ENCODE peak calls at places on chromosomes 6 and 20, in six cellular contexts. One of them, this sample, is unnamed.

GRCh38 chr6:111874030-111874425 is 776 bp upstream of the FYN start:
- DNase-seq in kidney: no peak
- DNase-seq in naive thymus-derived CD4-positive, alpha-beta T cell: peak; percentile 86
- DNase-seq in A549: no peak
- DNase-seq in fibroblast of lung: no peak
- DNase-seq in CD8-positive, alpha-beta T cell: peak; percentile 40
- DNase-seq in this sample: no peak

GRCh38 chr6:33453361-33454008 is 891 bp upstream of the ZBTB9 start:
- DNase-seq in kidney: no peak
- DNase-seq in naive thymus-derived CD4-positive, alpha-beta T cell: no peak
- DNase-seq in A549: no peak
- DNase-seq in fibroblast of lung: no peak
- DNase-seq in CD8-positive, alpha-beta T cell: no peak
- DNase-seq in this sample: no peak

GRCh38 chr6:158666637-158667359 is 16.9 kb downstream of the SYTL3 start:
- DNase-seq in kidney: no peak
- DNase-seq in naive thymus-derived CD4-positive, alpha-beta T cell: no peak
- DNase-seq in A549: no peak
- DNase-seq in fibroblast of lung: peak; percentile 89
- DNase-seq in CD8-positive, alpha-beta T cell: no peak
- DNase-seq in this sample: no peak

GRCh38 chr6:132812255-132812732 is 2.1 kb upstream of the RPS12 start:
- DNase-seq in kidney: no peak
- DNase-seq in naive thymus-derived CD4-positive, alpha-beta T cell: peak; percentile 44
- DNase-seq in A549: no peak
- DNase-seq in fibroblast of lung: peak; percentile 63
- DNase-seq in CD8-positive, alpha-beta T cell: no peak
- DNase-seq in this sample: no peak

GRCh38 chr20:64247970-64248841 is 7.3 kb upstream of the PCMTD2 start:
- DNase-seq in kidney: peak; percentile 54
- DNase-seq in naive thymus-derived CD4-positive, alpha-beta T cell: no peak
- DNase-seq in A549: no peak
- DNase-seq in fibroblast of lung: no peak
- DNase-seq in CD8-positive, alpha-beta T cell: no peak
- DNase-seq in this sample: no peak

GRCh38 chr6:155949256-155949655 is 493.6 kb upstream of the NOX3 start:
- DNase-seq in kidney: no peak
- DNase-seq in naive thymus-derived CD4-positive, alpha-beta T cell: no peak
- DNase-seq in A549: no peak
- DNase-seq in fibroblast of lung: no peak
- DNase-seq in CD8-positive, alpha-beta T cell: no peak
- DNase-seq in this sample: no peak

GRCh38 chr6:34819571-34820480 is 27.9 kb downstream of the BLTP3A start:
- DNase-seq in kidney: no peak
- DNase-seq in naive thymus-derived CD4-positive, alpha-beta T cell: no peak
- DNase-seq in A549: no peak
- DNase-seq in fibroblast of lung: no peak
- DNase-seq in CD8-positive, alpha-beta T cell: no peak
- DNase-seq in this sample: no peak

GRCh38 chr6:37218061-37218460 is 39.5 kb upstream of the TBC1D22B start:
- DNase-seq in kidney: no peak
- DNase-seq in naive thymus-derived CD4-positive, alpha-beta T cell: no peak
- DNase-seq in A549: no peak
- DNase-seq in fibroblast of lung: no peak
- DNase-seq in CD8-positive, alpha-beta T cell: no peak
- DNase-seq in this sample: no peak

GRCh38 chr6:75101896-75102680 is 103.8 kb downstream of the COL12A1 start:
- DNase-seq in kidney: no peak
- DNase-seq in naive thymus-derived CD4-positive, alpha-beta T cell: no peak
- DNase-seq in A549: no peak
- DNase-seq in fibroblast of lung: peak; percentile 91
- DNase-seq in CD8-positive, alpha-beta T cell: no peak
- DNase-seq in this sample: no peak

GRCh38 chr20:52340036-52340634 is 148.6 kb upstream of the ZFP64 start:
- DNase-seq in kidney: no peak
- DNase-seq in naive thymus-derived CD4-positive, alpha-beta T cell: no peak
- DNase-seq in A549: peak; percentile 43
- DNase-seq in fibroblast of lung: peak; percentile 4
- DNase-seq in CD8-positive, alpha-beta T cell: no peak
- DNase-seq in this sample: no peak

GRCh38 chr20:2305946-2306345 is 10.1 kb downstream of the TGM3 start:
- DNase-seq in kidney: no peak
- DNase-seq in naive thymus-derived CD4-positive, alpha-beta T cell: no peak
- DNase-seq in A549: peak; percentile 69
- DNase-seq in fibroblast of lung: no peak
- DNase-seq in CD8-positive, alpha-beta T cell: no peak
- DNase-seq in this sample: no peak

GRCh38 chr20:63633732-63634131 is 6.8 kb upstream of the GMEB2 start:
- DNase-seq in kidney: no peak
- DNase-seq in naive thymus-derived CD4-positive, alpha-beta T cell: no peak
- DNase-seq in A549: no peak
- DNase-seq in fibroblast of lung: no peak
- DNase-seq in CD8-positive, alpha-beta T cell: no peak
- DNase-seq in this sample: no peak

GRCh38 chr6:90691823-90692222 is 105.0 kb upstream of the MAP3K7 start:
- DNase-seq in kidney: no peak
- DNase-seq in naive thymus-derived CD4-positive, alpha-beta T cell: no peak
- DNase-seq in A549: no peak
- DNase-seq in fibroblast of lung: no peak
- DNase-seq in CD8-positive, alpha-beta T cell: no peak
- DNase-seq in this sample: no peak

GRCh38 chr6:74170118-74170517 is 474.1 kb downstream of the CD109 start:
- DNase-seq in kidney: no peak
- DNase-seq in naive thymus-derived CD4-positive, alpha-beta T cell: no peak
- DNase-seq in A549: no peak
- DNase-seq in fibroblast of lung: peak; percentile 91
- DNase-seq in CD8-positive, alpha-beta T cell: no peak
- DNase-seq in this sample: no peak

GRCh38 chr6:15358579-15359327 is 112.9 kb downstream of the JARID2 start:
- DNase-seq in kidney: no peak
- DNase-seq in naive thymus-derived CD4-positive, alpha-beta T cell: no peak
- DNase-seq in A549: no peak
- DNase-seq in fibroblast of lung: no peak
- DNase-seq in CD8-positive, alpha-beta T cell: no peak
- DNase-seq in this sample: no peak

GRCh38 chr6:11711644-11711993 is 67.0 kb downstream of the ADTRP start:
- DNase-seq in kidney: no peak
- DNase-seq in naive thymus-derived CD4-positive, alpha-beta T cell: peak; percentile 22
- DNase-seq in A549: no peak
- DNase-seq in fibroblast of lung: peak; percentile 5
- DNase-seq in CD8-positive, alpha-beta T cell: peak; percentile 22
- DNase-seq in this sample: no peak

GRCh38 chr6:127266892-127267741 is 453 bp downstream of the RNF146 start:
- DNase-seq in kidney: peak; percentile 89
- DNase-seq in naive thymus-derived CD4-positive, alpha-beta T cell: peak; percentile 40
- DNase-seq in A549: peak; percentile 54
- DNase-seq in fibroblast of lung: peak; percentile 54
- DNase-seq in CD8-positive, alpha-beta T cell: peak; percentile 34
- DNase-seq in this sample: peak; percentile 70

GRCh38 chr6:150418825-150419594 is 50.2 kb downstream of the IYD start:
- DNase-seq in kidney: peak; percentile 87
- DNase-seq in naive thymus-derived CD4-positive, alpha-beta T cell: no peak
- DNase-seq in A549: peak; percentile 58
- DNase-seq in fibroblast of lung: peak; percentile 65
- DNase-seq in CD8-positive, alpha-beta T cell: peak; percentile 25
- DNase-seq in this sample: peak; percentile 53

GRCh38 chr20:46077642-46078305 is 12.0 kb downstream of the NCOA5 start:
- DNase-seq in kidney: no peak
- DNase-seq in naive thymus-derived CD4-positive, alpha-beta T cell: no peak
- DNase-seq in A549: no peak
- DNase-seq in fibroblast of lung: no peak
- DNase-seq in CD8-positive, alpha-beta T cell: no peak
- DNase-seq in this sample: no peak

GRCh38 chr6:169972736-169973135 is 221.3 kb downstream of the ERMARD start:
- DNase-seq in kidney: peak; percentile 13
- DNase-seq in naive thymus-derived CD4-positive, alpha-beta T cell: no peak
- DNase-seq in A549: no peak
- DNase-seq in fibroblast of lung: no peak
- DNase-seq in CD8-positive, alpha-beta T cell: no peak
- DNase-seq in this sample: no peak

GRCh38 chr6:146870765-146871164 is 272.0 kb downstream of the ADGB start:
- DNase-seq in kidney: no peak
- DNase-seq in naive thymus-derived CD4-positive, alpha-beta T cell: no peak
- DNase-seq in A549: no peak
- DNase-seq in fibroblast of lung: no peak
- DNase-seq in CD8-positive, alpha-beta T cell: no peak
- DNase-seq in this sample: no peak

GRCh38 chr6:110738899-110739365 is 76.3 kb downstream of the CDK19 start:
- DNase-seq in kidney: no peak
- DNase-seq in naive thymus-derived CD4-positive, alpha-beta T cell: no peak
- DNase-seq in A549: peak; percentile 19
- DNase-seq in fibroblast of lung: no peak
- DNase-seq in CD8-positive, alpha-beta T cell: no peak
- DNase-seq in this sample: no peak

GRCh38 chr20:46557231-46557956 is 6.9 kb upstream of the OCSTAMP start:
- DNase-seq in kidney: no peak
- DNase-seq in naive thymus-derived CD4-positive, alpha-beta T cell: no peak
- DNase-seq in A549: no peak
- DNase-seq in fibroblast of lung: no peak
- DNase-seq in CD8-positive, alpha-beta T cell: no peak
- DNase-seq in this sample: no peak

GRCh38 chr6:26215200-26216014 is 128.2 kb downstream of the HFE start:
- DNase-seq in kidney: no peak
- DNase-seq in naive thymus-derived CD4-positive, alpha-beta T cell: peak; percentile 41
- DNase-seq in A549: no peak
- DNase-seq in fibroblast of lung: peak; percentile 32
- DNase-seq in CD8-positive, alpha-beta T cell: no peak
- DNase-seq in this sample: no peak

GRCh38 chr6:133978896-133979240 is 25.8 kb downstream of the TBPL1 start:
- DNase-seq in kidney: no peak
- DNase-seq in naive thymus-derived CD4-positive, alpha-beta T cell: no peak
- DNase-seq in A549: no peak
- DNase-seq in fibroblast of lung: no peak
- DNase-seq in CD8-positive, alpha-beta T cell: no peak
- DNase-seq in this sample: no peak

GRCh38 chr20:58431134-58431533 is 42.1 kb downstream of the VAPB start:
- DNase-seq in kidney: no peak
- DNase-seq in naive thymus-derived CD4-positive, alpha-beta T cell: no peak
- DNase-seq in A549: no peak
- DNase-seq in fibroblast of lung: peak; percentile 14
- DNase-seq in CD8-positive, alpha-beta T cell: no peak
- DNase-seq in this sample: no peak

GRCh38 chr6:45714795-45715507 is 300.7 kb downstream of the CLIC5 start:
- DNase-seq in kidney: no peak
- DNase-seq in naive thymus-derived CD4-positive, alpha-beta T cell: peak; percentile 55
- DNase-seq in A549: peak; percentile 67
- DNase-seq in fibroblast of lung: peak; percentile 92
- DNase-seq in CD8-positive, alpha-beta T cell: peak; percentile 33
- DNase-seq in this sample: no peak

GRCh38 chr20:52104546-52105044 is 87.0 kb downstream of the ZFP64 start:
- DNase-seq in kidney: no peak
- DNase-seq in naive thymus-derived CD4-positive, alpha-beta T cell: no peak
- DNase-seq in A549: peak; percentile 19
- DNase-seq in fibroblast of lung: peak; percentile 19
- DNase-seq in CD8-positive, alpha-beta T cell: no peak
- DNase-seq in this sample: no peak

DNA sequence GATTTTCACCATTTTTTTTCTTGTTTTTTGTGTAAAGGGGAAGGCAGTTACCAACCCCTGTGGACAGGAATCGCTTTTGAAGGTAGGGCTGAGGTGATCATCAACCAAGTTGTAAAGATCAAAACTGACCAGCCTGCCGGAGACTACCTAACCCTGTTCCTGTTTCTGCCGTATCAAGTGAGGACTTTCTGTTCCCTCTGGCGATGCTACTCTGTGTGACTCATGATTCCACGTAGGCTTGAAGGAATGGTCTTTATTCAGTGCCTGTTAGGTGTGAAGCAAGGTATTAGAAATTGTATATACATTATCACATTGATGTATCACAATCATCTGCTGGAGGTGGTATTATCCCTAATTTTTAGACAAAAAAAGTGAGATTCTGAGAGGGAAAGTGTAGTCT is 161.3 kb downstream of the SOX4 start:
- DNase-seq in kidney: no peak
- DNase-seq in naive thymus-derived CD4-positive, alpha-beta T cell: no peak
- DNase-seq in A549: peak; percentile 64
- DNase-seq in fibroblast of lung: peak; percentile 75
- DNase-seq in CD8-positive, alpha-beta T cell: no peak
- DNase-seq in this sample: no peak
- H3K27ac ChIP-seq in kidney: no peak overlapping the region
- H3K27ac ChIP-seq in naive thymus-derived CD4-positive, alpha-beta T cell: no peak overlapping the region
- H3K27ac ChIP-seq in A549: peak overlapping the region; percentile 76
- H3K27ac ChIP-seq in fibroblast of lung: no peak overlapping the region
- H3K27ac ChIP-seq in CD8-positive, alpha-beta T cell: no peak overlapping the region
- H3K27ac ChIP-seq in this sample: no peak overlapping the region

GRCh38 chr6:17758113-17758512 is 51.4 kb upstream of the NUP153 start:
- DNase-seq in kidney: no peak
- DNase-seq in naive thymus-derived CD4-positive, alpha-beta T cell: no peak
- DNase-seq in A549: no peak
- DNase-seq in fibroblast of lung: no peak
- DNase-seq in CD8-positive, alpha-beta T cell: no peak
- DNase-seq in this sample: no peak
- H3K27ac ChIP-seq in kidney: no peak overlapping the region
- H3K27ac ChIP-seq in naive thymus-derived CD4-positive, alpha-beta T cell: no peak overlapping the region
- H3K27ac ChIP-seq in A549: no peak overlapping the region
- H3K27ac ChIP-seq in fibroblast of lung: no peak overlapping the region
- H3K27ac ChIP-seq in CD8-positive, alpha-beta T cell: no peak overlapping the region
- H3K27ac ChIP-seq in this sample: no peak overlapping the region

DNA sequence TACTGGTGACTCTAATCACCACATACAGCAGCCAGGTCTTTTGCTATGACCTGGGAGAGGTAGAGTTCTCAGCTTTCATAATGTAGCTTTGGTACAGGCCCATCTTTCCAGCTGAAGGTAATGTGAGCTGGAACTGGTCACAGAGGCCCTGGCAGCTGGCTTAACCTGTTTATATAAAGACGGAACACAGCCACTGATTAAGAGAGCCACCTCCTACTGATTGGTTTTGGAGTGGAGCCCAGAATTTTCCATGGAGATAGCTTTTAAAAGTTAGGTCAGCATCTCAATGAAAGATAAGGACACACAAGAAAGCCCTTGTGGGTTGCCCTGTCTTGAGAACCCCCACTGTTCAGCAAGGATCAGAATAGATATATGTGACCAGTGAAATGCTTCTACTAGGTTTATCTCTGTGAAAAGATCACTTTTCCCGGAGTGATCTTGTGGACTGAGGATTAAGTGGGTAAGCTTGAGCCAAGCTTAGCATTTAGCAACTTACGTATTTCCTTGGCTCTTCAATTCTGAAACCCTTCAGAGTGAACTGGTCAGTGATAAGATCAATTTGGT is 213.7 kb upstream of the CITED2 start:
- DNase-seq in kidney: no peak
- DNase-seq in naive thymus-derived CD4-positive, alpha-beta T cell: no peak
- DNase-seq in A549: no peak
- DNase-seq in fibroblast of lung: peak; percentile 68
- DNase-seq in CD8-positive, alpha-beta T cell: no peak
- DNase-seq in this sample: no peak
- H3K27ac ChIP-seq in kidney: peak overlapping the region; percentile 85
- H3K27ac ChIP-seq in naive thymus-derived CD4-positive, alpha-beta T cell: no peak overlapping the region
- H3K27ac ChIP-seq in A549: peak overlapping the region; percentile 64
- H3K27ac ChIP-seq in fibroblast of lung: peak overlapping the region; percentile 87
- H3K27ac ChIP-seq in CD8-positive, alpha-beta T cell: no peak overlapping the region
- H3K27ac ChIP-seq in this sample: no peak overlapping the region

DNA sequence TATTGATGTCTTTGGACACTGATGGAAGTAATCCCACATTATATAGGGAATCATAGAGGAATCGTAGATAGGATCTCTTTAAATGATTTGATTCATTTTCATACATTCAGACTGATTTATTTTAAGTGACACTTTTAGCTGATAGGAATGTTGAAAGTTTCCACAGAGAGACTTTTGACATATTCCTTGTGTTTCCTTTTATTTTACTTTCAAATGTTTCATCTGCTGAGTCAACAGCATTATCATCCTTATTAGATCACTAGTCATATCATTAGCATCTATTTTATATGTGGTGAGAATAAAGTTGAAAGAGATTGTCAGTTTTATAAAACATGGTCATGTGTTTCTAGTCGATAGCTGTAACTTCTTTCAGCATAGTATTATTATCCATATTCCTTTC is 13.4 kb downstream of the DCBLD1 start:
- DNase-seq in kidney: no peak
- DNase-seq in naive thymus-derived CD4-positive, alpha-beta T cell: no peak
- DNase-seq in A549: no peak
- DNase-seq in fibroblast of lung: peak; percentile 42
- DNase-seq in CD8-positive, alpha-beta T cell: no peak
- DNase-seq in this sample: no peak
- H3K27ac ChIP-seq in kidney: no peak overlapping the region
- H3K27ac ChIP-seq in naive thymus-derived CD4-positive, alpha-beta T cell: no peak overlapping the region
- H3K27ac ChIP-seq in A549: peak overlapping the region; percentile 91
- H3K27ac ChIP-seq in fibroblast of lung: peak overlapping the region; percentile 70
- H3K27ac ChIP-seq in CD8-positive, alpha-beta T cell: no peak overlapping the region
- H3K27ac ChIP-seq in this sample: no peak overlapping the region

This sample was measured in substantia nigra.